ENCODE peak calls at places on chromosome 2, in four cellular contexts. T is A549, F is K562, N is HepG2. B is an unnamed sample.

GRCh38 chr2:186554850-186555785 is 34.7 kb upstream of the ITGAV start:
- DNase-seq in T (peak), F (no peak), N (no peak), B (peak)

GRCh38 chr2:128510701-128511100 is 192.0 kb upstream of the HS6ST1 start:
- DNase-seq in N (no peak), T (no peak), F (no peak), B (peak)

GRCh38 chr2:189506514-189506976 is 65.3 kb downstream of the WDR75 start:
- DNase-seq in T (peak), F (peak), N (peak), B (peak)

GRCh38 chr2:152920846-152921245 is 202.4 kb downstream of the ARL6IP6 start:
- DNase-seq in N (no peak), T (no peak), F (no peak), B (no peak)

GRCh38 chr2:60699617-60700016 is 56.5 kb upstream of the PAPOLG start:
- DNase-seq in F (no peak), N (no peak), T (no peak), B (no peak)

GRCh38 chr2:167196461-167197252 is 308.4 kb downstream of the XIRP2 start:
- DNase-seq in T (no peak), N (no peak), F (no peak), B (peak)

GRCh38 chr2:160489096-160489495 is 4.5 kb downstream of the RBMS1 start:
- DNase-seq in T (no peak), N (no peak), F (no peak), B (peak)

GRCh38 chr2:216287251-216287650 is 85.0 kb downstream of the MARCHF4 start:
- DNase-seq in F (no peak), N (peak), T (no peak), B (no peak)

GRCh38 chr2:3343012-3343411 is 34.6 kb downstream of the EIPR1 start:
- DNase-seq in N (no peak), T (no peak), F (no peak), B (no peak)

GRCh38 chr2:229118947-229119346 is 152.1 kb downstream of the PID1 start:
- DNase-seq in N (no peak), T (no peak), F (no peak), B (no peak)

GRCh38 chr2:54380627-54381026 is 75.5 kb upstream of the SPTBN1 start:
- DNase-seq in T (no peak), F (no peak), N (no peak), B (no peak)

GRCh38 chr2:851078-851477 is 99.6 kb upstream of the SNTG2 start:
- DNase-seq in T (no peak), N (no peak), F (no peak), B (no peak)

GRCh38 chr2:30777662-30778505 is 29.4 kb downstream of the CAPN13 start:
- DNase-seq in F (no peak), N (no peak), T (no peak), B (no peak)

DNA sequence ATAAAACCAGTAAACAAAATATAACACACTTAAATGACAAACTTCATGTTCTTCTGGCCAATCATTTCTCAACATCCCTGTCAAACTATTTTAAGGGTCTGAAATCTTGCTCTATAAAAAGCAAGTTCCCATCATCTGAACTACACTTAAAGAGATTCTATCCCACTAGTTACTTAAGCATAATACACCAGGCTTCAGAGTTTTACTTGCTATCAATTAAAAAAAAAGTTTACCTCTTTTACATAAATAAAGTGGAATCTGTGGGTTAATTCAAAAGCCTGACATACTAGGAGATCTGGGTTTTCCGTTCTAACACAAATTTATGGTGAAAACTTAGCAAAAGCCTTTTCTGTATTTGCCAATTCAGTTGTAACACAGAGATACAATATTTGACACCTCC is 1.9 kb downstream of the CLASP1 start:
- DNase-seq in F (no peak), N (no peak), T (no peak), B (no peak)
- TF ChIP-seq BHLHE40 in F (no peak), N (no peak), T (no peak), B (no peak)

DNA sequence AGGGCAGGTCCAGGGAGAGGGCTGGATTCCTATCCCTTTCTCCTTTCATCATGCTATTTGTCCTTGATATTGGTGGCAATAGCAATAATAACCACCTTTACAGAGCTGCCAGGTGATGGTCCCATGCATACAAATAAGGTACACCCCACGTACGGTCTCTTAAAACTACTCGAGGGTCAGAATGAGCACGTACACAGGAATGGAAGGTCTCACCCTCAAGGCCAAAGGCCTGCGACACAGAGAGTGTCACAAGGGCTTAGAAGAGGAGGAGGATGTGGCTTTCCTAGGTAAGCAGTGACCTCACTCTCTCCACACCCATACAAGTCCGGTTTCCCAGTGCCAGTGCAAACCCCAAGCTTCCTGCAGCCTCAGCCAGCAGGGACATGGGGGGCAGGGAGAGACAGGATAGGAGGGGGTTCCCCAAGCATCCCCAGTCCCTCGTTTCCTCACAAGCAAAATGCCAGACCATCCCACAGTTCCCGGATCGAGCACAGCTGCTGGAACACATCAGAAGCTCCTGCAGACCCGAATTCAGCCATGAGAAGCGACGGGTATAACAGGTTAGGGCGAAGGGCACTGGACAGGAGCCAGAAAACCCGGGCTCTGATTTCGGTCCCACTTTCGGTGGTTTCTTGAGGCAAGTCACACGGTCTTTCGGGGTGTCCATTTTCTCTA is 49.2 kb downstream of the PLB1 start:
- DNase-seq in F (no peak), T (no peak), N (peak), B (peak)
- TF ChIP-seq RFX5 in F (no peak), T (no peak), N (no peak), B (no peak)

GRCh38 chr2:113253453-113253852 is 25.3 kb downstream of the PAX8 start:
- DNase-seq in F (no peak), N (no peak), T (no peak), B (no peak)

GRCh38 chr2:113255140-113256070 is 23.3 kb downstream of the PAX8 start:
- DNase-seq in T (no peak), F (no peak), N (no peak), B (peak)

GRCh38 chr2:113252047-113252582 is 26.6 kb downstream of the PAX8 start:
- DNase-seq in F (no peak), T (no peak), N (no peak), B (no peak)

GRCh38 chr2:113248997-113249770 is 29.5 kb downstream of the PAX8 start:
- DNase-seq in N (peak), T (peak), F (peak), B (peak)

DNA sequence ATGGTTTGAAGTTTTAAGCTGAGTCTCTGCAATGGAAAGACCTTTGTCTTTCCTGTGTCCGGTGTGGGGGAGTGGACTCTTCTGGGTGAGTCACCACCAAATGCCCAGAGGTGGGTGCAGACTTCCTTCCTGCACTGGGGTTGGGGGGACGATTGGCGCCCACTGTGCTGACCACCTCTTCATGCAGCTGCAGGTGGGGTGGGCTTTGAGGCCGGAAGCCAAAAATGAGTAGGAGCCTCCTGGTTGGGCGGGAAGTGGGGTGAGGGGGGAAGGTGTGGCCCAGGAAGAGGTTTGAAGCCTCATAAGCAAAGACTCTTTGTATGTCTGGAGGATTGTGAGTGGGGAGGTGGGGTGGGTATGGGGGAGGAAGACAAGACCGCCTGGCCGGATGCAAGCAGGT is 27.6 kb downstream of the PAX8 start:
- DNase-seq in F (peak), T (no peak), N (no peak), B (no peak)
- TF ChIP-seq MAFK in F (no peak), T (no peak), N (no peak), B (no peak)

GRCh38 chr2:64379221-64379620 is 74.7 kb upstream of the LGALSL start:
- DNase-seq in F (no peak), T (no peak), N (no peak), B (no peak)

GRCh38 chr2:64383881-64384280 is 70.1 kb upstream of the LGALSL start:
- DNase-seq in N (no peak), F (no peak), T (no peak), B (no peak)

GRCh38 chr2:64383016-64383588 is 70.9 kb upstream of the LGALSL start:
- DNase-seq in T (no peak), N (no peak), F (no peak), B (no peak)

GRCh38 chr2:64376926-64377325 is 77.0 kb upstream of the LGALSL start:
- DNase-seq in N (no peak), F (no peak), T (no peak), B (no peak)

GRCh38 chr2:64380853-64381527 is 73.0 kb upstream of the LGALSL start:
- DNase-seq in T (no peak), N (no peak), F (no peak), B (no peak)
- TF ChIP-seq BHLHE40 in T (no peak), N (no peak), F (no peak), B (no peak)

GRCh38 chr2:204505946-204506345 is 39.3 kb upstream of the PARD3B start:
- DNase-seq in N (no peak), T (no peak), F (no peak), B (peak)
- TF ChIP-seq RFX5 in N (no peak), T (no peak), F (no peak), B (no peak)

B was measured in IMR-90.